ENCODE peak calls at places on chromosomes 16 and 17, in ten cellular contexts. B, W, X, Q, D, U, S, K, G and C are unnamed samples. For H3K27me3, the result is how much of the 10 kb centered on the place peaks cover.

GRCh38 chr17:49798182-49798581 is 9.7 kb downstream of the KAT7 start:
- DNase-seq in B (no peak), W (no peak), X (no peak), Q (no peak), D (no peak), U (no peak), S (no peak), K (no peak), G (no peak), C (no peak)

GRCh38 chr16:12062343-12063003 is 85.9 kb downstream of the SNX29 start:
- DNase-seq in B (no peak), W (peak), X (no peak), Q (peak), D (peak), U (peak), S (peak), K (no peak), G (no peak), C (no peak)

GRCh38 chr16:63981639-63982038 is 1140.2 kb downstream of the CDH11 start:
- DNase-seq in B (no peak), W (no peak), X (no peak), Q (no peak), D (no peak), U (no peak), S (no peak), K (no peak), G (no peak), C (no peak)

GRCh38 chr16:85675528-85675927 is 13.2 kb downstream of the GINS2 start:
- DNase-seq in B (no peak), W (no peak), X (no peak), Q (peak), D (no peak), U (no peak), S (no peak), K (no peak), G (no peak), C (no peak)

GRCh38 chr17:46009681-46010596 is 10.9 kb downstream of the STH start:
- DNase-seq in B (no peak), W (no peak), X (no peak), Q (no peak), D (no peak), U (no peak), S (no peak), K (no peak), G (no peak), C (no peak)

GRCh38 chr17:19311016-19311415 is 51.5 kb downstream of the B9D1 start:
- DNase-seq in B (no peak), W (no peak), X (no peak), Q (no peak), D (no peak), U (no peak), S (peak), K (no peak), G (no peak), C (peak)

GRCh38 chr16:58495861-58496331 is 4.0 kb upstream of the NDRG4 start:
- DNase-seq in B (no peak), W (no peak), X (no peak), Q (no peak), D (no peak), U (no peak), S (no peak), K (no peak), G (no peak), C (peak)

GRCh38 chr17:83149761-83150251 is 70.4 kb downstream of the METRNL start:
- DNase-seq in B (peak), W (no peak), X (no peak), Q (no peak), D (no peak), U (no peak), S (peak), K (no peak), G (no peak), C (peak)

GRCh38 chr17:2192367-2193028 is 111.1 kb downstream of the SMG6 start:
- DNase-seq in B (no peak), W (peak), X (no peak), Q (peak), D (peak), U (no peak), S (no peak), K (no peak), G (no peak), C (peak)

GRCh38 chr16:66878067-66878466 is 2.2 kb upstream of the PDP2 start:
- DNase-seq in B (no peak), W (no peak), X (no peak), Q (no peak), D (no peak), U (no peak), S (no peak), K (no peak), G (no peak), C (no peak)

GRCh38 chr17:81130385-81131288 is 34.7 kb upstream of the PVALEF start:
- DNase-seq in B (no peak), W (no peak), X (no peak), Q (no peak), D (no peak), U (no peak), S (no peak), K (no peak), G (no peak), C (no peak)

GRCh38 chr17:7404737-7405412 is 978 bp upstream of the TMEM256 start:
- DNase-seq in B (peak), W (no peak), X (no peak), Q (peak), D (no peak), U (peak), S (peak), K (peak), G (peak), C (peak)

GRCh38 chr17:29112780-29113295 is 67.4 kb downstream of the MYO18A start:
- DNase-seq in B (no peak), W (no peak), X (peak), Q (no peak), D (no peak), U (peak), S (no peak), K (no peak), G (no peak), C (no peak)

GRCh38 chr16:14098081-14098480 is 27.0 kb downstream of the MRTFB start:
- DNase-seq in B (no peak), W (no peak), X (no peak), Q (no peak), D (no peak), U (no peak), S (no peak), K (no peak), G (no peak), C (no peak)

GRCh38 chr16:66427871-66428681 is 981 bp downstream of the BEAN1 start:
- DNase-seq in B (no peak), W (no peak), X (no peak), Q (no peak), D (no peak), U (no peak), S (no peak), K (peak), G (no peak), C (no peak)

GRCh38 chr17:8225813-8226535 is 15.6 kb upstream of the AURKB start:
- DNase-seq in B (no peak), W (peak), X (no peak), Q (peak), D (peak), U (peak), S (no peak), K (peak), G (peak), C (no peak)

GRCh38 chr16:13909872-13910303 is 10.1 kb upstream of the ERCC4 start:
- DNase-seq in B (no peak), W (no peak), X (peak), Q (peak), D (no peak), U (peak), S (peak), K (no peak), G (no peak), C (no peak)

GRCh38 chr17:39699818-39700147 is at the start of gene ERBB2:
- DNase-seq in B (peak), W (peak), X (peak), Q (peak), D (peak), U (peak), S (peak), K (peak), G (no peak), C (no peak)

GRCh38 chr16:87581867-87582220 is 20.5 kb upstream of the JPH3 start:
- DNase-seq in B (no peak), W (peak), X (peak), Q (peak), D (peak), U (peak), S (peak), K (no peak), G (peak), C (peak)

DNA sequence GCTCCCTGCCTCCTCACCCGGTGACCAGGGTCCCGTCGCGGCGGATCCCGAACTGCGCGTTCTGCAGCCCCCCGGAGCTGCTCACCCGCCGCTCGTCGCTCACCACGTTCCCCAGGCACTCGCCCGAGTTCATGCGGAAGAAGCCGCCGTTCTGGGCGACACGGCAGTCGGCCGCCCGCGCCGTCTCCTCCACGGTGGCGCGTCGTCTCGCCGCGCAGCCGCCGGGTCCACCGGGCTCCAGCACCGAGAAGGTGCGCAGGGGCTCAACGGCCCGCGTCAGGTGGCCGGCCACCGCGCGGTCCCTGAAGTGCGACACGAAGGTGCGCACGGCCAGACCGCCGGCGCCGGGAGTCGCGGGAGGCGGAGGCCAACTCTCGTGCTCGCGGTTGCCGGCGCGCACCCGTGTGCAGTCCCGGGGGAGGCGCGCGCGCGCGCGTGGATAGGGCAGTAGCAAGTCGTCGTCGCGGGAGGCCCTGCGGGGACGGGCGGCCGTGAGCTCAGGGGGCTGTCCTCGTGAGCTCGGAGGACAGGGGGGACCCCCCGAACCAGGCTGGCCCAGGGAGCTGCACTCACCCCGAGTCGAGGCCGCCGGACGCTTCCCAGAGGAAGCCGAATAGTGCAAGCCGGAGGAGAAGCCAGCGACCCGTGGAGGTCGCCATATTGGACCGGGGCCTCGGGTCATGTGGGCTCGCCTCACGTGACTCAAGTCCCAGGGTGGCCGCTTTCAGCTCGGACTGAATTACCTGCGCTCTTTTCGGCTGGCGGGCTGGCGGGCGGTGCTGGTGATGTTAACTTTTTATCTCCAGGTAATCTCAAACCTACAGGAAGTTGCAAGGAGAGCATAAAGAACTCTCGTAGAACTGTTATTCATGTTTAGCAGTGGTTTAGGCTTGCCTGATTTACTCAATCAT is at the start of gene NAGPA:
- DNase-seq in B (peak), W (peak), X (peak), Q (peak), D (peak), U (peak), S (peak), K (peak), G (peak), C (peak)
- TF ChIP-seq POLR2A in B (no peak), W (peak), X (no peak), Q (peak), D (peak), U (no peak), S (no peak), K (peak), G (peak), C (no peak)

DNA sequence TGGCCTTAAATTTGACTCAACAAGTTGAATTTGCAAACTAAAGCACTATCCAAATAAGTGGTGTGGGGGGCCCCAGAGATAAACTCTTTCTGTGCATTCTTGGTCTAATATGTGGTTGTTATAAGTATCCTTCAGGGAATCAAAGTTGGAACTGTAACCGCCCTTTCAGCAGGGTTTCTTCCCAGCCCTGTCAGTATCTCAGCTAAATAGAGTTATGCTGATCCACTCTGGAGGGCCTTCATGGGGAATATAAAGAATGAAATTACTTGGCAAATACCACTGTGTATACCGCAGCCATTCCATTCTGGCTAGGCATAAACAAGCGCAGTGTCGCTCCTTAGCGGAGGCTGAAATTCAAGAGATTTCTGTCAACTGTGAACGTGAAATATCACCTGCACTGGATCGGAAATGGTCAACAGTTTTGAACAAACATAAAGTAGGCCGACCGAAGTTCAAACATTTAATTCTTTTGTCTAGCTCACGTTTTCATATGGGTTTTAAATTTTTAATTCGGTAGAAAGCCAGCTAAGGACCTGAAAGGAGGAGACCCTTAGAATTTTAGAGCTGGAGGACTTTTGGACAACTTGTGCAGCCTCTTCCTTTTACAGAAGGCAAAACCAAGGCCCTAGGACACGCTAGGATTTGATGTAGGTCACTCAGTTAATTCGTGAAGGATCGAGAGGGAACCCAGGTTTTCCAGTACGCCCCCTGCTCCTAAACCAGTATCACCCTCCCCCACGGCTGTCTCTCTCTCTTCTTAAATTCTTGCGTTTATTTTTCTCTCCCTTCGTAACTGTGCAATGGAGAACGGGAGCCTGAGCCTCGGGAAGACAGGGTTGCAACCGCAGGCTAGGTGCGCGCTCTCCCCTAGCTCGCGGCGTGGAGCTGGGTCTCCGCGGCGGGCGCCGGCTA is 74.7 kb downstream of the CHD9 start:
- DNase-seq in B (no peak), W (no peak), X (peak), Q (no peak), D (no peak), U (no peak), S (no peak), K (no peak), G (no peak), C (no peak)
- TF ChIP-seq POLR2AphosphoS5 in B (no peak), W (no peak), X (no peak), Q (no peak), D (no peak), U (no peak), S (no peak), K (no peak), G (no peak), C (no peak)

GRCh38 chr17:79183221-79184158 is 108.9 kb downstream of the ENGASE start:
- DNase-seq in B (no peak), W (no peak), X (no peak), Q (no peak), D (no peak), U (no peak), S (no peak), K (peak), G (no peak), C (no peak)
- H3K27me3 ChIP-seq in B (under half), W (half or more), X (under half), Q (under half), D (under half), U (half or more), S (under half), K (under half), G (under half), C (under half)

DNA sequence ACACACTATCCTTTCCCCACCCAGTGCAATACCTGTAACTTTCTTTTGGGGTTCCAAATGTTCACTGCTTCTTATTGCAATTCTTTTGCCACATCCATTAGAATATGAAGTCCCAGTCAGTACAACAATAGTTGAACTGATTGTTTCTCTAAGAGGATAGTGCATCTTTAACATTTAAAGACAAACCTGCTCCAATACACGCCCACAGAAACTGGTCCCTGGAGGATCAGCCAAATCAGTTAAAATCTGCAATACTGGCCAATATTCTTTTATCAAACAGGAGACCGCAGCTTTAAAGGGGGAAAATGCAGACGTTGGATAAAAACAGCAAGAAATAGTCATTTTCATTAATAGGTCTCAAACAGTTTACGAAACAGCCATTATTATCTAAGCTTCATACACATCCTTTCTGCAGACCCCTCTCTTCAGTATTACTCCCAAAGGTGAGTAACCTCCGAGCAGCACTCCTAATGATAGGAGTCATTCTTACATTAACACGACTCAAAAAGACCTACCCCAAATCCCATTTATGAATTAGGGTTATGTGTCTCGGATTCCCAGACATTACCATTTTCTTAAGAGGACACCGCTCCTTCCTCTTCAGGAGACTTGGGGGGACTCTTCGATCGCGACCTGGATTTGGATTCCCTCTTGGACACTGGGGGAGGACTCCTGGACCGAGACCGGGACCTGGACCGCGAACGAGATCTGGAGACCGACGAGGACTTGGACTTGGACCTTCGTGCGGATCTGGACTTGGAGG is 1.4 kb downstream of the SRSF2 start:
- DNase-seq in B (no peak), W (no peak), X (no peak), Q (no peak), D (no peak), U (no peak), S (no peak), K (no peak), G (no peak), C (no peak)
- TF ChIP-seq POLR2A in B (no peak), W (no peak), X (no peak), Q (no peak), D (no peak), U (no peak), S (no peak), K (no peak), G (no peak), C (no peak)